ENCODE peak calls at places on chromosomes 16 and 17, in nine cellular contexts. One of them, this sample, is unnamed.

GRCh38 chr17:13114601-13115024 is 96.8 kb upstream of the ELAC2 start:
- DNase-seq in sigmoid colon: no peak
- DNase-seq in cardiac fibroblast: peak; percentile 37
- DNase-seq in breast epithelium: no peak
- DNase-seq in fibroblast of pulmonary artery: peak; percentile 39
- DNase-seq in colonic mucosa: peak; percentile 19
- DNase-seq in fibroblast of mammary gland: peak; percentile 53
- DNase-seq in fibroblast of lung: peak; percentile 52
- DNase-seq in CD8-positive, alpha-beta T cell: no peak
- DNase-seq in this sample: peak; percentile 24

GRCh38 chr17:61942085-61942484 is 14.3 kb upstream of the INTS2 start:
- DNase-seq in sigmoid colon: no peak
- DNase-seq in cardiac fibroblast: no peak
- DNase-seq in breast epithelium: no peak
- DNase-seq in fibroblast of pulmonary artery: no peak
- DNase-seq in colonic mucosa: no peak
- DNase-seq in fibroblast of mammary gland: no peak
- DNase-seq in fibroblast of lung: no peak
- DNase-seq in CD8-positive, alpha-beta T cell: no peak
- DNase-seq in this sample: no peak

GRCh38 chr16:87658564-87659225 is 56.4 kb downstream of the JPH3 start:
- DNase-seq in sigmoid colon: no peak
- DNase-seq in cardiac fibroblast: no peak
- DNase-seq in breast epithelium: no peak
- DNase-seq in fibroblast of pulmonary artery: no peak
- DNase-seq in colonic mucosa: no peak
- DNase-seq in fibroblast of mammary gland: no peak
- DNase-seq in fibroblast of lung: no peak
- DNase-seq in CD8-positive, alpha-beta T cell: no peak
- DNase-seq in this sample: no peak

GRCh38 chr17:77470330-77470786 is 329.6 kb downstream of the SEC14L1 start:
- DNase-seq in sigmoid colon: no peak
- DNase-seq in cardiac fibroblast: no peak
- DNase-seq in breast epithelium: no peak
- DNase-seq in fibroblast of pulmonary artery: no peak
- DNase-seq in colonic mucosa: no peak
- DNase-seq in fibroblast of mammary gland: no peak
- DNase-seq in fibroblast of lung: no peak
- DNase-seq in CD8-positive, alpha-beta T cell: no peak
- DNase-seq in this sample: no peak

GRCh38 chr17:9242497-9242881 is 221.2 kb downstream of the NTN1 start:
- DNase-seq in sigmoid colon: peak; percentile 76
- DNase-seq in cardiac fibroblast: no peak
- DNase-seq in breast epithelium: no peak
- DNase-seq in fibroblast of pulmonary artery: no peak
- DNase-seq in colonic mucosa: no peak
- DNase-seq in fibroblast of mammary gland: no peak
- DNase-seq in fibroblast of lung: no peak
- DNase-seq in CD8-positive, alpha-beta T cell: no peak
- DNase-seq in this sample: no peak

GRCh38 chr16:80263848-80264694 is 276.7 kb upstream of the DYNLRB2 start:
- DNase-seq in sigmoid colon: no peak
- DNase-seq in cardiac fibroblast: no peak
- DNase-seq in breast epithelium: no peak
- DNase-seq in fibroblast of pulmonary artery: no peak
- DNase-seq in colonic mucosa: no peak
- DNase-seq in fibroblast of mammary gland: no peak
- DNase-seq in fibroblast of lung: no peak
- DNase-seq in CD8-positive, alpha-beta T cell: no peak
- DNase-seq in this sample: no peak

GRCh38 chr16:14434860-14435259 is 195.2 kb downstream of the PARN start:
- DNase-seq in sigmoid colon: no peak
- DNase-seq in cardiac fibroblast: no peak
- DNase-seq in breast epithelium: no peak
- DNase-seq in fibroblast of pulmonary artery: no peak
- DNase-seq in colonic mucosa: no peak
- DNase-seq in fibroblast of mammary gland: no peak
- DNase-seq in fibroblast of lung: no peak
- DNase-seq in CD8-positive, alpha-beta T cell: no peak
- DNase-seq in this sample: no peak

GRCh38 chr17:6099492-6099891 is 29.3 kb downstream of the WSCD1 start:
- DNase-seq in sigmoid colon: peak; percentile 18
- DNase-seq in cardiac fibroblast: no peak
- DNase-seq in breast epithelium: no peak
- DNase-seq in fibroblast of pulmonary artery: no peak
- DNase-seq in colonic mucosa: no peak
- DNase-seq in fibroblast of mammary gland: no peak
- DNase-seq in fibroblast of lung: no peak
- DNase-seq in CD8-positive, alpha-beta T cell: no peak
- DNase-seq in this sample: no peak

GRCh38 chr17:79094261-79094660 is 19.6 kb downstream of the ENGASE start:
- DNase-seq in sigmoid colon: no peak
- DNase-seq in cardiac fibroblast: no peak
- DNase-seq in breast epithelium: no peak
- DNase-seq in fibroblast of pulmonary artery: no peak
- DNase-seq in colonic mucosa: no peak
- DNase-seq in fibroblast of mammary gland: no peak
- DNase-seq in fibroblast of lung: no peak
- DNase-seq in CD8-positive, alpha-beta T cell: no peak
- DNase-seq in this sample: no peak

GRCh38 chr17:79095345-79096055 is 20.9 kb downstream of the ENGASE start:
- DNase-seq in sigmoid colon: no peak
- DNase-seq in cardiac fibroblast: no peak
- DNase-seq in breast epithelium: no peak
- DNase-seq in fibroblast of pulmonary artery: no peak
- DNase-seq in colonic mucosa: no peak
- DNase-seq in fibroblast of mammary gland: no peak
- DNase-seq in fibroblast of lung: no peak
- DNase-seq in CD8-positive, alpha-beta T cell: no peak
- DNase-seq in this sample: no peak

GRCh38 chr17:79100405-79100804 is 25.8 kb downstream of the ENGASE start:
- DNase-seq in sigmoid colon: no peak
- DNase-seq in cardiac fibroblast: no peak
- DNase-seq in breast epithelium: no peak
- DNase-seq in fibroblast of pulmonary artery: no peak
- DNase-seq in colonic mucosa: no peak
- DNase-seq in fibroblast of mammary gland: no peak
- DNase-seq in fibroblast of lung: no peak
- DNase-seq in CD8-positive, alpha-beta T cell: no peak
- DNase-seq in this sample: no peak

GRCh38 chr17:79098282-79098867 is 23.8 kb downstream of the ENGASE start:
- DNase-seq in sigmoid colon: no peak
- DNase-seq in cardiac fibroblast: no peak
- DNase-seq in breast epithelium: no peak
- DNase-seq in fibroblast of pulmonary artery: no peak
- DNase-seq in colonic mucosa: no peak
- DNase-seq in fibroblast of mammary gland: no peak
- DNase-seq in fibroblast of lung: no peak
- DNase-seq in CD8-positive, alpha-beta T cell: no peak
- DNase-seq in this sample: no peak

DNA sequence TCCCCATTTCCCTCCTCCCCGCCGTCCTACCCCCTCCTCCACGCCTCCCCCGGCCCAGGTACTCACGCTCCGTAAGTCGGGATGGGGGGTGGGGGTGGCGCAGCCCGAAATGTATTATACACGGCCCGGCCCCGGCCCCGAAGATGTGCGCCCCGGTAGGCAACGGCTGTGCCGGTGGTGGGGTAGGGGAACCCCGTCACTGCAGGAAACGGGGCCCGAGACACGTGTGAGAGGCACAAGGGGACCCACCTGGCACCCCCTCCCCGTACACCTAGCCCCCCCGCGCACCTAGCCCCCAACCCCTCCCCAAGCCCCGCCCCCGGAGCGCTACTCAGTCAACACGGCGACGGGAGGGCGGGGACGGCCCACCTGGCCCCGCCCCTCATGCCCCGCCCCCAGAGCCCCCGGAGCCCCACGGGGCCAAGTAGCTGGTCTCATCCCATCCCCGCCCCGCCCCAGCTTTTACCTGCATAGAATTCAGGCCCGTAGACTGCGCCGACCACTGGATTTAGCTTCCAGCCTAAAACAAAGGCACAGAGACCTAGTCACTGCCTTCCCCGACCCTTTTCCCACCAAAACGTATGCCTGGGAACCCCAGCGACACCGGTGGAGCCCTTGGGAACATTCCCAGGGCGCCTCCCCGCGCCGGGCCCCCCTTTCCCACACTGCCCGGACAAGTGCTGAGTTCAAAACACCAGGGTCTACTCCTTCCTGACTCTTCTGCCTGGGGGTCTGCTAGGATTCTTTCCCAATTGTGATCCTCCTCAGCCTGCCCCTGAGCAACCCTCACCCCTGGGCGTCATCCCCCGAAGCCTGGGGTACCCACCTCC is 22.8 kb downstream of the ENGASE start:
- DNase-seq in sigmoid colon: no peak
- DNase-seq in cardiac fibroblast: no peak
- DNase-seq in breast epithelium: no peak
- DNase-seq in fibroblast of pulmonary artery: no peak
- DNase-seq in colonic mucosa: no peak
- DNase-seq in fibroblast of mammary gland: no peak
- DNase-seq in fibroblast of lung: no peak
- DNase-seq in CD8-positive, alpha-beta T cell: no peak
- DNase-seq in this sample: no peak
- TF ChIP-seq CTCF in sigmoid colon: no peak
- TF ChIP-seq CTCF in cardiac fibroblast: no peak
- TF ChIP-seq CTCF in breast epithelium: no peak
- TF ChIP-seq CTCF in fibroblast of pulmonary artery: no peak
- TF ChIP-seq CTCF in colonic mucosa: no peak
- TF ChIP-seq CTCF in fibroblast of mammary gland: no peak
- TF ChIP-seq CTCF in fibroblast of lung: no peak
- TF ChIP-seq CTCF in CD8-positive, alpha-beta T cell: no peak
- TF ChIP-seq CTCF in this sample: no peak

GRCh38 chr16:75099075-75099667 is 17.4 kb downstream of the LDHD start:
- DNase-seq in sigmoid colon: no peak
- DNase-seq in cardiac fibroblast: no peak
- DNase-seq in breast epithelium: no peak
- DNase-seq in fibroblast of pulmonary artery: no peak
- DNase-seq in colonic mucosa: no peak
- DNase-seq in fibroblast of mammary gland: no peak
- DNase-seq in fibroblast of lung: no peak
- DNase-seq in CD8-positive, alpha-beta T cell: no peak
- DNase-seq in this sample: no peak

GRCh38 chr16:75102595-75102994 is 14.0 kb downstream of the LDHD start:
- DNase-seq in sigmoid colon: no peak
- DNase-seq in cardiac fibroblast: no peak
- DNase-seq in breast epithelium: no peak
- DNase-seq in fibroblast of pulmonary artery: no peak
- DNase-seq in colonic mucosa: no peak
- DNase-seq in fibroblast of mammary gland: no peak
- DNase-seq in fibroblast of lung: no peak
- DNase-seq in CD8-positive, alpha-beta T cell: no peak
- DNase-seq in this sample: no peak

GRCh38 chr16:75097941-75098897 is 18.4 kb downstream of the LDHD start:
- DNase-seq in sigmoid colon: no peak
- DNase-seq in cardiac fibroblast: no peak
- DNase-seq in breast epithelium: no peak
- DNase-seq in fibroblast of pulmonary artery: no peak
- DNase-seq in colonic mucosa: no peak
- DNase-seq in fibroblast of mammary gland: no peak
- DNase-seq in fibroblast of lung: no peak
- DNase-seq in CD8-positive, alpha-beta T cell: peak; percentile 66
- DNase-seq in this sample: no peak

GRCh38 chr16:75097191-75097761 is 19.3 kb downstream of the LDHD start:
- DNase-seq in sigmoid colon: no peak
- DNase-seq in cardiac fibroblast: no peak
- DNase-seq in breast epithelium: no peak
- DNase-seq in fibroblast of pulmonary artery: no peak
- DNase-seq in colonic mucosa: no peak
- DNase-seq in fibroblast of mammary gland: no peak
- DNase-seq in fibroblast of lung: no peak
- DNase-seq in CD8-positive, alpha-beta T cell: no peak
- DNase-seq in this sample: no peak

DNA sequence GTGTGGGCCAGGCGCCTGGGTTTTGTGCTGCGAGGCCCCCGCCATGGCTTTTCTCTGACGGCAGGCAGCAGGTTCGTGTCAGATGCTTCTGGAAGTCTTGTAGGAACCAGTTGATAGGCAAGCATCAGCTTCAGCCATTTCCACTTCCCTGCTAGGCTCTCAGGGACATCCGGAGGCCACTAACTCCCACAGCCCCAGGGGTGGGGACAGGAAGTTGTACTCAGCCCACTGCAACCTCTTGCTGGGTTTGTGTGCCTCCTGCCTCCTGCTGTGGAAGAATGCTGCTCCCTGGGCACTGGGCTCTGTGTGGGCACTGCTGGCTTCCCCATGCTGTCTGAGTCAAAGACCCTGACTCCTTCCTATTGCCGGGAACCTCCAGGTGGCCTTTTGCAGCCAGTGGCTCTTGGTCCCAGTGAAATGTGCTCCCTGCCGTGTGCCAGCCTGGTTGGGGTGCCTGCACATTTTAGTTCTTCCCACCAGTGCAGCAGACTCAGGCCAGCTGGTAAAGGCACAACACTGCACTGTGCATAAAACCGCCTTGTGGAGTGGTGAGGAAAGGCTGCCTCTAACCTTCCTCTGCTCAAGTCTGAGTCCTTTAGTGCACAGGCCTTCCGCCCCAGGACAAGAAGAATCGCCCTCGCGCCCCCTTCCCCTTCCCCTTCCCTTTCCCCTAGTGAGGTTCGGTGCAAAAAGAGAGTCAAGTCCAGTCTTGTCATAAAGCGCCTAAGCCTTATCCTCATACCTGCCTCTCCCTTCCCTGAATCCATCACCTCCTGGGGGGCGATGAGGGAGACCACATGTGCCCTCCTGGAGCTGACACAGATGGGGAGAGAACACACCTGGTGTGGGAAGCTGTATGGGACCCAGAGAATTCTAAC is 16.6 kb downstream of the LDHD start:
- DNase-seq in sigmoid colon: no peak
- DNase-seq in cardiac fibroblast: no peak
- DNase-seq in breast epithelium: no peak
- DNase-seq in fibroblast of pulmonary artery: no peak
- DNase-seq in colonic mucosa: no peak
- DNase-seq in fibroblast of mammary gland: no peak
- DNase-seq in fibroblast of lung: no peak
- DNase-seq in CD8-positive, alpha-beta T cell: peak; percentile 63
- DNase-seq in this sample: no peak
- H3K4me3 ChIP-seq in sigmoid colon: no peak overlapping the region
- H3K4me3 ChIP-seq in cardiac fibroblast: no peak overlapping the region
- H3K4me3 ChIP-seq in breast epithelium: no peak overlapping the region
- H3K4me3 ChIP-seq in fibroblast of pulmonary artery: no peak overlapping the region
- H3K4me3 ChIP-seq in colonic mucosa: no peak overlapping the region
- H3K4me3 ChIP-seq in fibroblast of mammary gland: no peak overlapping the region
- H3K4me3 ChIP-seq in fibroblast of lung: no peak overlapping the region
- H3K4me3 ChIP-seq in CD8-positive, alpha-beta T cell: no peak overlapping the region
- H3K4me3 ChIP-seq in this sample: no peak overlapping the region

DNA sequence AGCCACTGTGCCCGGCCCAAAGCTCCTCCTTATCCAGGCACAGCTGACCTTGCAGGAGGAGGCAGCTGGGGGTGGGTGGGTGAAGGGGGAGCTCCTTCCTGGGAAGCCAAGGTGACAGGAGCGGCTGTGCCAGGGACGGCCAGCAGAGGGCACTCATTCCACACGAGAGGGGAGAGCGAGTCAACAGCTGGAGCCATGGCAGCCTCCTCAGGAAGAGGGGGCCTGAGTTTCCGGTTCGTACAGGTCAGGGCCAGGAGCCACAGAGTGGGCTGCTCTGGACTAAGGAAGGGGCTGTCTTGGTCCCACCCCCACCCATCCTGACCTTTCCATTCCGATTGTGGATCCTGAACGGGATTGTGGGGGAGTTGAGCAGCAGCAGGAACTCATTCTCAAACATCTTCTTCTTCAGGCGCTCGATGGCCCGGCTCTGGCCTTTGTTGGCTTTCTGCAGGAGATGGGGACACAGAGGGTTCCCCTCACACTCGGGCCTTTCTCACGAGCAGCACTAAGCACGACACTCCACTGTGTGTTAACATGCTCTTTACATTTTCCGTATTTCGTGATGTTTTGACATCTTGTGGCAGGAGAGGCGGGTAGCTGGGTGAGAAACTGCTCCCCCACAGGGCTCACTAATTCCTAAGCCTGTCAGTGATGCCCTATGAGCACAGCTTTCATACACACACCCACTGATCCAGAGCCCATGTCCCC is 61.6 kb downstream of the TIMM22 start:
- DNase-seq in sigmoid colon: no peak
- DNase-seq in cardiac fibroblast: peak; percentile 66
- DNase-seq in breast epithelium: no peak
- DNase-seq in fibroblast of pulmonary artery: peak; percentile 55
- DNase-seq in colonic mucosa: peak; percentile 78
- DNase-seq in fibroblast of mammary gland: peak; percentile 55
- DNase-seq in fibroblast of lung: peak; percentile 32
- DNase-seq in CD8-positive, alpha-beta T cell: peak; percentile 55
- DNase-seq in this sample: no peak
- TF ChIP-seq CTCF in sigmoid colon: no peak
- TF ChIP-seq CTCF in cardiac fibroblast: peak; percentile 66
- TF ChIP-seq CTCF in breast epithelium: peak; percentile 14
- TF ChIP-seq CTCF in fibroblast of pulmonary artery: peak; percentile 41
- TF ChIP-seq CTCF in colonic mucosa: peak; percentile 68
- TF ChIP-seq CTCF in fibroblast of mammary gland: peak; percentile 51
- TF ChIP-seq CTCF in fibroblast of lung: peak; percentile 7
- TF ChIP-seq CTCF in CD8-positive, alpha-beta T cell: no peak
- TF ChIP-seq CTCF in this sample: peak; percentile 51

GRCh38 chr17:19022128-19022527 is 17.6 kb upstream of the FAM83G start:
- DNase-seq in sigmoid colon: no peak
- DNase-seq in cardiac fibroblast: no peak
- DNase-seq in breast epithelium: no peak
- DNase-seq in fibroblast of pulmonary artery: no peak
- DNase-seq in colonic mucosa: no peak
- DNase-seq in fibroblast of mammary gland: no peak
- DNase-seq in fibroblast of lung: no peak
- DNase-seq in CD8-positive, alpha-beta T cell: no peak
- DNase-seq in this sample: no peak

GRCh38 chr17:19021622-19022083 is 17.1 kb upstream of the FAM83G start:
- DNase-seq in sigmoid colon: no peak
- DNase-seq in cardiac fibroblast: no peak
- DNase-seq in breast epithelium: no peak
- DNase-seq in fibroblast of pulmonary artery: no peak
- DNase-seq in colonic mucosa: no peak
- DNase-seq in fibroblast of mammary gland: no peak
- DNase-seq in fibroblast of lung: no peak
- DNase-seq in CD8-positive, alpha-beta T cell: no peak
- DNase-seq in this sample: no peak

GRCh38 chr17:19023209-19023999 is 18.8 kb upstream of the FAM83G start:
- DNase-seq in sigmoid colon: no peak
- DNase-seq in cardiac fibroblast: no peak
- DNase-seq in breast epithelium: no peak
- DNase-seq in fibroblast of pulmonary artery: no peak
- DNase-seq in colonic mucosa: no peak
- DNase-seq in fibroblast of mammary gland: no peak
- DNase-seq in fibroblast of lung: no peak
- DNase-seq in CD8-positive, alpha-beta T cell: no peak
- DNase-seq in this sample: no peak

GRCh38 chr17:19022747-19023146 is 18.2 kb upstream of the FAM83G start:
- DNase-seq in sigmoid colon: no peak
- DNase-seq in cardiac fibroblast: no peak
- DNase-seq in breast epithelium: no peak
- DNase-seq in fibroblast of pulmonary artery: no peak
- DNase-seq in colonic mucosa: no peak
- DNase-seq in fibroblast of mammary gland: no peak
- DNase-seq in fibroblast of lung: no peak
- DNase-seq in CD8-positive, alpha-beta T cell: no peak
- DNase-seq in this sample: no peak

DNA sequence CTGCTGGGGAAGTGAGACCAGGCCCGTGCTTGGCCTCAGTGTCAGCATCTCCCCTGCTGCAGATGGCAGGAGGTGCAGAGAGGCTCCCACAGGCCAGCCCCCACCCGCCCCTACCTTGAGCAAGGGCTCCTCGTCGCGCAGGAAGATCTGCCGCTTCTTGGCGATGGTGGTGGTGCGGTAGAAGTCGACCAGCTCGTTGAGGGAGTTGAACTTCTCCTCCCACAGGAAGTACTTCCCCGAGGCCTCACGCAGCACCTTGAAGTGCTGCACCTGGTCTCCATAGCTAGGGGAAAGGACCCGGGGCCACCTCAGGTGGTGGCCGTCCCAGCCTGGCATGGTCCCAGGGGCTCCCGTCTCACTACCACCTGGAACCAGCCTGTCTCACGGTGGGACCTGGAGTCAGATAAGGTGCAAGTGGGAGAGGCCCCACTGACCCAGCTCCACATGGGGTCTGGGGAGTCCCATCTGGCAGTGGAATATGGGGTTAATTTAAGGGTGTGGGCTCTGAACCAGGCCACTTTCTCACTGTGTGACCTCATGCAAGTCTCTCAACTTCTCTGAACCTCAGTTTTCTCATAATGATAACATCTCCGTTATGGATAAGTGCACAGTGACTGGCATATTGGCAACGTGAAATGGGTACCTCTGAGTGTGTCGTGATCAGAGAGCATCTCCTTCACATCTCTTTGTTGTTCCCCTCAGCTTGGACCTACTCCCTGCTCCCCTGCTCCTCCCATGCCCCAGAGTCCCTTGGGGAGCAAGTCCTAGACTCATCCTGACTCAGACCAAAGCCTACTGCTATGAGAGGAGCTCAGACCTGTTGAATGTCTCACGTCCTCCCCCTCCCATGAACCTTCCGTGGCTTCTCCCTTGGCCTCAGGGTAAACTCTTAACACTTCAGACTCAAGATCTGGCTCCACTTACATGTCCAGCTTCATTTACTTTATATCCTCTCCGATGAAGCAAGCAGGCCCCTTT is 19.8 kb upstream of the FAM83G start:
- DNase-seq in sigmoid colon: peak; percentile 30
- DNase-seq in cardiac fibroblast: peak; percentile 78
- DNase-seq in breast epithelium: no peak
- DNase-seq in fibroblast of pulmonary artery: no peak
- DNase-seq in colonic mucosa: no peak
- DNase-seq in fibroblast of mammary gland: peak; percentile 67
- DNase-seq in fibroblast of lung: no peak
- DNase-seq in CD8-positive, alpha-beta T cell: no peak
- DNase-seq in this sample: no peak
- H3K4me3 ChIP-seq in sigmoid colon: no peak overlapping the region
- H3K4me3 ChIP-seq in cardiac fibroblast: no peak overlapping the region
- H3K4me3 ChIP-seq in breast epithelium: no peak overlapping the region
- H3K4me3 ChIP-seq in fibroblast of pulmonary artery: no peak overlapping the region
- H3K4me3 ChIP-seq in colonic mucosa: no peak overlapping the region
- H3K4me3 ChIP-seq in fibroblast of mammary gland: no peak overlapping the region
- H3K4me3 ChIP-seq in fibroblast of lung: no peak overlapping the region
- H3K4me3 ChIP-seq in CD8-positive, alpha-beta T cell: no peak overlapping the region
- H3K4me3 ChIP-seq in this sample: no peak overlapping the region